ENCODE peak calls at places on chromosomes 16 and 17, in five cellular contexts. D, E, U, H and B are unnamed samples.

GRCh38 chr16:1567988-1568387 is 34.5 kb downstream of the TMEM204 start:
- DNase-seq in D (no peak), E (no peak), U (no peak), H (no peak), B (no peak)

GRCh38 chr16:13448346-13448745 is 471.6 kb upstream of the ERCC4 start:
- DNase-seq in D (no peak), E (no peak), U (no peak), H (no peak), B (no peak)

GRCh38 chr16:23996258-23996955 is 160.6 kb downstream of the PRKCB start:
- DNase-seq in D (no peak), E (no peak), U (no peak), H (no peak), B (peak)

GRCh38 chr16:25553711-25554436 is 137.9 kb upstream of the HS3ST4 start:
- DNase-seq in D (no peak), E (peak), U (no peak), H (no peak), B (peak)

GRCh38 chr16:29315046-29315445 is 91.5 kb downstream of the NPIPB11 start:
- DNase-seq in D (no peak), E (no peak), U (no peak), H (no peak), B (no peak)

GRCh38 chr16:50314665-50315064 is 48.3 kb downstream of the ADCY7 start:
- DNase-seq in D (no peak), E (no peak), U (no peak), H (no peak), B (no peak)

GRCh38 chr16:54409982-54410381 is 123.4 kb upstream of the IRX3 start:
- DNase-seq in D (no peak), E (no peak), U (no peak), H (no peak), B (no peak)

GRCh38 chr16:22018559-22018958 is 10.6 kb downstream of the MOSMO start:
- DNase-seq in D (no peak), E (no peak), U (no peak), H (no peak), B (no peak)

GRCh38 chr17:42660692-42661345 is 1.7 kb downstream of the TUBG2 start:
- DNase-seq in D (no peak), E (no peak), U (no peak), H (peak), B (no peak)